ENCODE peak calls at places on chromosomes 16 and 17, in four cellular contexts. D is neural crest cell, A is left ventricle myocardium inferior, U is astrocyte of the spinal cord. L is an unnamed sample.

GRCh38 chr17:39979865-39980401 is 674 bp upstream of the PSMD3 start:
- DNase-seq in D (no peak), A (no peak), U (no peak), L (peak; percentile 24)

GRCh38 chr17:9199474-9200196 is 178.3 kb downstream of the NTN1 start:
- DNase-seq in D (no peak), U (no peak), A (peak; percentile 26), L (no peak)

GRCh38 chr16:30183236-30183960 is at the start of gene CORO1A:
- DNase-seq in D (peak; percentile 77), A (peak; percentile 86), U (peak; percentile 74), L (peak; percentile 52)

GRCh38 chr16:81818514-81819304 is 39.6 kb downstream of the PLCG2 start:
- DNase-seq in D (no peak), A (no peak), U (no peak), L (no peak)

GRCh38 chr16:82892327-82892726 is 265.6 kb downstream of the CDH13 start:
- DNase-seq in A (no peak), U (no peak), D (no peak), L (no peak)

GRCh38 chr16:30567160-30567990 is 4.1 kb downstream of the ZNF688 start:
- DNase-seq in A (no peak), U (no peak), D (no peak), L (no peak)

GRCh38 chr16:82954224-82954929 is 327.6 kb downstream of the CDH13 start:
- DNase-seq in D (no peak), U (peak; percentile 73), A (no peak), L (peak; percentile 1)

GRCh38 chr16:188674-189073 is 8.4 kb downstream of the HBQ1 start:
- DNase-seq in U (no peak), A (no peak), D (no peak), L (no peak)

GRCh38 chr16:87939562-87940423 is 3.5 kb upstream of the CA5A start:
- DNase-seq in D (no peak), A (no peak), U (no peak), L (no peak)

GRCh38 chr17:81317436-81317821 is 22.3 kb upstream of the SLC38A10 start:
- DNase-seq in U (no peak), D (no peak), A (no peak), L (no peak)

GRCh38 chr16:15856901-15857778 is at the start of gene MYH11:
- DNase-seq in A (no peak), D (peak; percentile 7), U (no peak), L (no peak)

GRCh38 chr17:45868276-45868675 is 23.6 kb downstream of the SPPL2C start:
- DNase-seq in D (no peak), U (no peak), A (no peak), L (no peak)

GRCh38 chr16:10280262-10281170 is 98.3 kb upstream of the GRIN2A start:
- DNase-seq in U (no peak), D (no peak), A (no peak), L (no peak)

GRCh38 chr16:10876799-10877341 is at the start of gene CIITA:
- DNase-seq in U (peak; percentile 77), D (no peak), A (peak; percentile 74), L (peak; percentile 90)

GRCh38 chr17:16085066-16085699 is 85.6 kb downstream of the TTC19 start:
- DNase-seq in A (no peak), D (no peak), U (peak; percentile 71), L (peak; percentile 51)

GRCh38 chr17:57876023-57876865 is 26.4 kb upstream of the MRPS23 start:
- DNase-seq in A (no peak), U (no peak), D (no peak), L (no peak)

GRCh38 chr17:54781389-54781788 is 119.3 kb upstream of the TOM1L1 start:
- DNase-seq in A (no peak), D (no peak), U (no peak), L (no peak)

GRCh38 chr16:30028438-30029093 is 2.5 kb downstream of the TLCD3B start:
- DNase-seq in A (no peak), D (no peak), U (no peak), L (no peak)

GRCh38 chr16:83932955-83933673 is 19.9 kb upstream of the OSGIN1 start:
- DNase-seq in U (no peak), A (no peak), D (no peak), L (no peak)

GRCh38 chr17:41651625-41652460 is 27.5 kb upstream of the KRT17 start:
- DNase-seq in U (no peak), A (no peak), D (no peak), L (no peak)

GRCh38 chr17:10127819-10128375 is 70.5 kb downstream of the GAS7 start:
- DNase-seq in D (no peak), U (peak; percentile 77), A (peak; percentile 87), L (peak; percentile 88)

GRCh38 chr17:2964831-2965230 is 98.6 kb downstream of the OR1D5 start:
- DNase-seq in U (no peak), D (no peak), A (no peak), L (no peak)

GRCh38 chr17:29590979-29591736 is 1.7 kb upstream of the GIT1 start:
- DNase-seq in D (peak; percentile 50), U (no peak), A (no peak), L (peak; percentile 36)

GRCh38 chr17:42436401-42436800 is 13.3 kb upstream of the CAVIN1 start:
- DNase-seq in D (no peak), U (peak; percentile 94), A (no peak), L (peak; percentile 75)

GRCh38 chr17:44909681-44910144 is 5.6 kb downstream of the GFAP start:
- DNase-seq in A (no peak), U (peak; percentile 89), D (no peak), L (peak; percentile 88)

GRCh38 chr17:14323522-14323981 is 22.7 kb downstream of the HS3ST3B1 start:
- DNase-seq in A (no peak), D (no peak), U (no peak), L (no peak)

GRCh38 chr17:2239882-2240430 is 63.6 kb downstream of the SMG6 start:
- DNase-seq in U (peak; percentile 93), A (peak; percentile 63), D (no peak), L (peak; percentile 88)

GRCh38 chr17:72171703-72172670 is 51.2 kb downstream of the SOX9 start:
- DNase-seq in D (no peak), A (no peak), U (no peak), L (no peak)

GRCh38 chr17:34669511-34669910 is 90.1 kb downstream of the TMEM132E start:
- DNase-seq in A (no peak), D (no peak), U (no peak), L (no peak)

GRCh38 chr17:17063546-17064122 is 21.4 kb downstream of the MPRIP start:
- DNase-seq in D (no peak), A (peak; percentile 61), U (no peak), L (no peak)

DNA sequence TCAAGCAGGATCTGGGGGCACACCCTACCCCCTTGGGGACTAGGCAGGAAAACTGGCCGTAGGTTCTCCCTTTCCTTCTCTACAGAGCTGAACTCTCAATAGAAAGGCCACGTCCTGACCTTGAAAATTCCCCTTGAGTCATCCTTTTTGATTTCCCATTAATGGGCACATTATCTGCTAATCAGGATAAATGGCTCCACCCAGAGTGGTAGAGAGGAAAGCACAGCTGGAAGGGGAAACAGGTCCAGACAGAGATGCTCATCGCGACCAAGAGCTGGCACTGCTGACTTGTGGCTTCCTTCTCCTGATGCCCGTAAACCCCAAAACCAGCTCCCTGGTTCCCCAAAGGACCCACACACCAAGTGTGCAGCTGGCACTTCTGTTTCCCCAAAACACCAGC is 206.5 kb upstream of the CDH5 start:
- DNase-seq in A (no peak), D (no peak), U (no peak), L (no peak)
- TF ChIP-seq CTCF in A (no peak), D (no peak), U (no peak), L (no peak)

GRCh38 chr16:89506791-89507191 is 1.4 kb upstream of the SPG7 start:
- DNase-seq in U (no peak), D (no peak), A (no peak), L (no peak)

GRCh38 chr16:89505204-89506112 is 2.7 kb upstream of the SPG7 start:
- DNase-seq in U (peak; percentile 78), D (no peak), A (peak; percentile 88), L (peak; percentile 83)

GRCh38 chr16:89506113-89506504 is 2.1 kb upstream of the SPG7 start:
- DNase-seq in U (no peak), A (peak; percentile 17), D (no peak), L (no peak)

GRCh38 chr16:89507834-89508590 is at the start of gene SPG7:
- DNase-seq in U (peak; percentile 86), D (peak; percentile 82), A (peak; percentile 88), L (peak; percentile 69)

DNA sequence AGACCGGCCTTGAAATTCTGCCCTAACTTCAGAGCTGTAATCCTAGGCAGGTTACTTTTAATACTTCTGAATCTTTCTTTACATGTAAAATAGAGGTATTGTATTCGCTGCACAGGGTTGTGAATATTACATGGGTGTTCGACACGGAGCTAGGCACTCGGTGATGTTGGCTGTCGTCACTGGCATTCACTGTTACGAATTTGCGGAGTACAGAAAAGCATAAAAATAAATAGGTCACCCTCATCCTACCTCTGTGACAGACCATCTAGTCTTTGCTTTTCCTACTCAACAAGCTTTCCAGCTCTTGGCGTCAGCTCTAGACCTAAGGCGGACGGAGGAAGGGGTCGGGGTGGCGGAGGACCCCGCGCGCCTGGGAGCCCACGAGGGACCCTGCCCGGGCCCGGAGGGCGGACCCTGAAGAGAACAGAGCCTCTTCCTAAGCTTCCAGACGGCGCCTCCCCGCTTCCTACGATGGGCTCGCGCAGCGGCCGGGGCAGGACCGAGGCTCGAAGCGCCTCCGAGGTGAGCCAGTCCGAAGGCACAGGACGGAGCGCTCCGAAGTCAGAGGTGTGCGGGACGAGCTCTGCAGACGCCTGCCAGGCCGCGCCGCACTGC is 877 bp upstream of the SPG7 start:
- DNase-seq in A (no peak), D (no peak), U (no peak), L (no peak)
- TF ChIP-seq CTCF in A (no peak), D (no peak), U (no peak), L (no peak)

GRCh38 chr17:82703935-82704865 is 5.7 kb upstream of the RAB40B start:
- DNase-seq in D (no peak), A (no peak), U (no peak), L (no peak)

GRCh38 chr17:82704886-82705285 is 6.4 kb upstream of the RAB40B start:
- DNase-seq in D (no peak), A (no peak), U (no peak), L (no peak)

GRCh38 chr17:82703036-82703745 is 4.7 kb upstream of the RAB40B start:
- DNase-seq in A (no peak), D (no peak), U (no peak), L (no peak)

GRCh38 chr17:82699551-82699950 is 1.1 kb upstream of the RAB40B start:
- DNase-seq in D (no peak), A (no peak), U (no peak), L (no peak)

DNA sequence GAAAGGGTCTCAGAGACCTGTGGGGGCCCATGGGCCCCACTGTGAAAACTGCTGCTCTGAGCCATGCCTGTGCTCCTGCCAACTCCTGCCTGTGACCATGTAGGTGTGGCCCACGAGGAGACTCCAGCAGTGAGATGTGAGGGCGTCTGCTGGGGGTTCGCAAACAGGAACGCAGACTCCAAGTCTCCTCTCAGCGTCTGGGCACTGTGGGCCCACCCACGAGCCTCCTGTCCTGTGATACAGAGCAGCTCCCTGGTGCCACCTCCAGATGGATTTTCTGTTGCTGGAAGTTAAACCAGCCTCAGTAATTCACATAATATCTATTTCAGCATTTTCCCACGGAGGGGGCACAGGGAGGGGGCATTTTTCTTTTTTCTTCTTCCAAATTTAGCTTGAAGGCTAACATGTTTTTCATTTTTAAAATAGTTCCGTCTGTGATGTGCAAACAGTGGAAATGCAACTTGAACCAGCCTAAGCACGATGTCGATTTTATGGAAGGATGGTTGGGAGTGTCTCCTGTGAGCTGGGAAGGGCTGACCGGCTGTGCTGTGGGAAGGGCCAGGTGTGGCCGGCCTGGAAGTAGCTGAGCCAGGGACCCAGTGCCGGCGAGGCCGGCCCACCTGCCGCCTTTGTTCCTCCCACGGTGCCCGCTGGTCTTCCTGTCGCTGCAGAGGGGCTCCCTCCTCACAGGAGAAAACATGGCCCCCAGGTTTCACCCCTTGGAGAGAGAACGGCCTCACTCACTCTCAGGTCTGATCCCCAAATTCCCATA is 3.8 kb upstream of the RAB40B start:
- DNase-seq in A (no peak), D (no peak), U (no peak), L (no peak)
- TF ChIP-seq CTCF in A (no peak), D (no peak), U (no peak), L (no peak)

GRCh38 chr16:71734511-71734910 is 10.0 kb upstream of the PHLPP2 start:
- DNase-seq in D (no peak), A (no peak), U (no peak), L (no peak)
- TF ChIP-seq CTCF in D (no peak), A (no peak), U (no peak), L (no peak)